ENCODE peak calls at places on chromosome 17, in seven cellular contexts. F is HFF-Myc, A is HepG2, E is BE2C, Y is fibroblast of the aortic adventitia, W is A549, C is right lobe of liver. P is an unnamed sample.

GRCh38 chr17:71412803-71413202 is 708.0 kb upstream of the SOX9 start:
- DNase-seq in F (peak), A (no peak), E (no peak), Y (peak), W (peak), C (no peak), P (peak)

GRCh38 chr17:63826468-63827001 is 696 bp upstream of the PSMC5 start:
- DNase-seq in F (no peak), A (no peak), E (no peak), Y (no peak), W (no peak), C (no peak), P (no peak)

GRCh38 chr17:45224671-45225050 is 3.0 kb downstream of the FMNL1 start:
- DNase-seq in F (no peak), A (no peak), E (no peak), Y (no peak), W (no peak), C (no peak), P (no peak)

GRCh38 chr17:7114241-7114874 is at the start of gene ASGR2:
- DNase-seq in F (no peak), A (peak), E (no peak), Y (no peak), W (no peak), C (peak), P (no peak)

GRCh38 chr17:1509255-1509943 is 7.0 kb downstream of the INPP5K start:
- DNase-seq in F (no peak), A (peak), E (no peak), Y (no peak), W (no peak), C (no peak), P (no peak)

GRCh38 chr17:40224707-40225092 is 5.6 kb downstream of the WIPF2 start:
- DNase-seq in F (no peak), A (no peak), E (no peak), Y (peak), W (no peak), C (no peak), P (peak)

GRCh38 chr17:34300652-34301390 is 15.3 kb downstream of the CCL11 start:
- DNase-seq in F (no peak), A (no peak), E (no peak), Y (peak), W (no peak), C (no peak), P (peak)

GRCh38 chr17:33050611-33051140 is 59.0 kb downstream of the SPACA3 start:
- DNase-seq in F (no peak), A (no peak), E (no peak), Y (no peak), W (no peak), C (no peak), P (no peak)

GRCh38 chr17:82753516-82753915 is 1.7 kb downstream of the TBCD start:
- DNase-seq in F (no peak), A (no peak), E (no peak), Y (no peak), W (no peak), C (peak), P (no peak)

GRCh38 chr17:72715906-72716572 is 376.4 kb downstream of the SLC39A11 start:
- DNase-seq in F (peak), A (peak), E (no peak), Y (peak), W (peak), C (no peak), P (peak)

GRCh38 chr17:50111687-50112655 is 16.8 kb downstream of the PDK2 start:
- DNase-seq in F (no peak), A (peak), E (no peak), Y (no peak), W (no peak), C (no peak), P (no peak)

GRCh38 chr17:28008526-28008925 is 34.0 kb upstream of the NLK start:
- DNase-seq in F (peak), A (peak), E (no peak), Y (peak), W (peak), C (no peak), P (peak)

GRCh38 chr17:38558751-38559024 is 47.1 kb downstream of the SRCIN1 start:
- DNase-seq in F (no peak), A (no peak), E (no peak), Y (no peak), W (peak), C (no peak), P (no peak)

GRCh38 chr17:51427259-51428255 is 167.2 kb downstream of the UTP18 start:
- DNase-seq in F (no peak), A (no peak), E (no peak), Y (no peak), W (no peak), C (no peak), P (no peak)

GRCh38 chr17:27224526-27225315 is 69.2 kb upstream of the WSB1 start:
- DNase-seq in F (no peak), A (no peak), E (no peak), Y (no peak), W (peak), C (no peak), P (no peak)

GRCh38 chr17:15413101-15413750 is 54.2 kb downstream of the CDRT4 start:
- DNase-seq in F (no peak), A (no peak), E (no peak), Y (no peak), W (no peak), C (no peak), P (no peak)

GRCh38 chr17:63433746-63434591 is 12.1 kb downstream of the CYB561 start:
- DNase-seq in F (peak), A (no peak), E (peak), Y (peak), W (peak), C (peak), P (no peak)

GRCh38 chr17:30505868-30506417 is 28.7 kb downstream of the GOSR1 start:
- DNase-seq in F (no peak), A (no peak), E (no peak), Y (no peak), W (no peak), C (no peak), P (no peak)

GRCh38 chr17:62760059-62760887 is 47.8 kb downstream of the MARCHF10 start:
- DNase-seq in F (no peak), A (no peak), E (no peak), Y (peak), W (no peak), C (no peak), P (no peak)

GRCh38 chr17:32495347-32496253 is 8.8 kb downstream of the CDK5R1 start:
- DNase-seq in F (no peak), A (no peak), E (peak), Y (peak), W (no peak), C (no peak), P (no peak)

GRCh38 chr17:80218391-80218790 is 1.7 kb downstream of the SGSH start:
- DNase-seq in F (no peak), A (no peak), E (no peak), Y (no peak), W (no peak), C (no peak), P (no peak)

GRCh38 chr17:83182620-83183063 is 103.2 kb downstream of the METRNL start:
- DNase-seq in F (no peak), A (no peak), E (peak), Y (no peak), W (no peak), C (peak), P (no peak)

GRCh38 chr17:19773534-19773933 is 25.4 kb upstream of the ALDH3A1 start:
- DNase-seq in F (no peak), A (no peak), E (no peak), Y (no peak), W (no peak), C (no peak), P (no peak)

GRCh38 chr17:3964203-3965122 is at the start of gene ATP2A3:
- DNase-seq in F (no peak), A (no peak), E (no peak), Y (no peak), W (no peak), C (peak), P (no peak)

GRCh38 chr17:80888276-80889160 is 103.1 kb upstream of the CHMP6 start:
- DNase-seq in F (no peak), A (no peak), E (no peak), Y (no peak), W (no peak), C (peak), P (no peak)

GRCh38 chr17:17439971-17440843 is 36.6 kb upstream of the MED9 start:
- DNase-seq in F (no peak), A (peak), E (peak), Y (peak), W (peak), C (peak), P (no peak)
- H3K4me3 ChIP-seq in F (no peak), A (no peak), E (no peak), Y (no peak), W (no peak), C (no peak), P (no peak)

DNA sequence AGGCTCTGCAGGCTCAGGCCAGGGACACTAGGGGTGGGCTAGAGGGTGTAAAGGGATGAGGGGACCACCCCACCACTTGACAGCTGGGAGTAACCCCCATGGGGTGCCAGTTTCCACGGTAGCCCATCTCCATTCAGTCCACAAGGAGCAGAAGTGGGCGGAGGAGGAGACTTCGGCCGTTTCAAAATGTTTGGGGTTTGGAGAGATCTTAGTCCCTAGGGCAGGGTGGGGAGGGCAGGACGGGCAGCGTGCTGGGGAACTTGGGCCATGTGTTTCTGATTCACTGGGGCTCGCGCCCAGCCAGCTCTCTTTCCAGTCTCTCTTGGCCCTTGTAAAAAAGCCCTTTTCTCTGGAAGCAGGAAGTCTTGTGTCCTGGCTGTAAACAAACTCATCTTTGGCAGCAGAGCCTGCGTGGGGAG is 8.3 kb downstream of the CYGB start:
- DNase-seq in F (peak), A (no peak), E (peak), Y (peak), W (no peak), C (no peak), P (no peak)
- TF ChIP-seq CTCF in F (no peak), A (no peak), E (no peak), Y (peak), W (no peak), C (no peak), P (no peak)

GRCh38 chr17:79020631-79021301 is 3.2 kb upstream of the C1QTNF1 start:
- DNase-seq in F (no peak), A (no peak), E (no peak), Y (peak), W (no peak), C (no peak), P (no peak)

GRCh38 chr17:79024901-79025737 is 1.1 kb downstream of the C1QTNF1 start:
- DNase-seq in F (no peak), A (no peak), E (no peak), Y (no peak), W (no peak), C (no peak), P (no peak)

GRCh38 chr17:79022507-79022991 is 1.4 kb upstream of the C1QTNF1 start:
- DNase-seq in F (no peak), A (no peak), E (no peak), Y (peak), W (no peak), C (no peak), P (no peak)

GRCh38 chr17:79023886-79024771 is at the start of gene C1QTNF1:
- DNase-seq in F (no peak), A (no peak), E (peak), Y (peak), W (peak), C (no peak), P (no peak)

DNA sequence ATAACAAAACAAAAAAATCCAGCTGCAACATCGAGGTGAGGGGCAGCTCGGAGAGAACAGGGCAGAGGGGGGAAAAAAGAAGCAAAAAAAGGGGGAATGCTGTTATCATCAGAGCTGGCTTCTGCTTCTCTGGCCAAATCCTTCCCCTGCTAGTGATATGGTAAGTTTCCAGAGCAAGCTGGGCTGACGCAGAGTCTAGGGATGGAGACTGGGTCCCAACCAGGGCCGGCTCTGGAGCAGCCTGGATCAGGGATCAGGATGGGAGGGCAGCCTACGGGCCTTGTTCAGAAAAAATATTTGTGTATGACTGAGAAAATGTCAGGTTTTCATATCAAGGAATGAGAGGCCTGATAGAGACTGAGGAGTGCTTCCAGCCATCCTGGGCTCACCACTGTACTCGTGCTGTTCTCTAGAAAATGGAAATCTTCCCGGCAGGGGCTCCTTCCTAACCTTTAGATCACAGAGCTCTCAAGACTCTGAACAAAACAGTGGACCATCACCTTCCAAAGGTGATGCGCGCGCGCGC is 726 bp upstream of the C1QTNF1 start:
- DNase-seq in F (no peak), A (no peak), E (no peak), Y (peak), W (no peak), C (no peak), P (no peak)
- H3K4me3 ChIP-seq in F (no peak), A (no peak), E (no peak), Y (no peak), W (peak), C (no peak), P (no peak)

DNA sequence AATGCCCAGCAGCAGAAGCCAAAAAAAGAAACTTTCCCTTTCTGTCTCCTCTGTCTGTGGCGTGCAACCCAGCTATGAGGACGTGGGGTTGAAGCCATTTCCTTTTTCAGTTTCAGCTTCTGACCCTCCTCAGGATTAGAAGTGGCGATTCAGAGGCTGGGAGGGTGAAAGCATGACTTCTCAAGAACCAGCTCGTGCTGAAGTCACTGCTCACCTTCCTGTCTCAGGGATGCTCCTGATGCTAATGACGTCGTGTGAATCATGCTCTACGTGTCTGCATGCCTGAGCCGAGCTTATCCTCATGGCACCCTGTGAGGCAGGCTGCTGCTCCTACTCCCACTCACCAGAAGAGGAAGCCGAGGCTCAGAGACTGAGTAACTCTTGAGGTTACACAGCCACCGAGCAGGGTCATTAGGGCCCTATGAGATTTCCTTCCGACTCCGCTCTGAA is 5.7 kb upstream of the LPO start:
- DNase-seq in F (peak), A (no peak), E (no peak), Y (peak), W (peak), C (no peak), P (no peak)
- TF ChIP-seq CTCF in F (no peak), A (no peak), E (no peak), Y (no peak), W (no peak), C (no peak), P (no peak)

P was measured in retinal pigment epithelial cell.